ENCODE peak calls at places on chromosomes 4 and X, in six cellular contexts. C is astrocyte of the spinal cord, V is NCI-H1436, S is EH, N is kidney, U is T-cell. D is an unnamed sample.
A peak's percentile ranks its signal among the peaks of the same experiment; 100 is the strongest.

GRCh38 chrX:151977009-151977408 is 2.5 kb upstream of the GABRE start:
- DNase-seq in C (no peak), V (no peak), S (peak; percentile 30), N (no peak), U (no peak), D (no peak)

GRCh38 chrX:53714580-53715335 is 28.2 kb upstream of the HUWE1 start:
- DNase-seq in C (peak; percentile 56), V (no peak), S (peak; percentile 14), N (no peak), U (peak; percentile 58), D (no peak)

GRCh38 chr4:126705271-126705670 is 927.5 kb upstream of the INTU start:
- DNase-seq in C (peak; percentile 28), V (no peak), S (peak; percentile 77), N (no peak), U (no peak), D (no peak)

GRCh38 chr4:90293320-90293719 is 166.1 kb downstream of the CCSER1 start:
- DNase-seq in C (peak; percentile 20), V (no peak), S (peak; percentile 2), N (no peak), U (no peak), D (no peak)

GRCh38 chrX:11757729-11758399 is at the start of gene MSL3:
- DNase-seq in C (peak; percentile 61), V (peak; percentile 15), S (peak; percentile 73), N (peak; percentile 87), U (no peak), D (peak; percentile 37)

GRCh38 chr4:10656988-10657387 is 27.6 kb downstream of the CLNK start:
- DNase-seq in C (peak; percentile 50), V (no peak), S (peak; percentile 36), N (no peak), U (no peak), D (no peak)

GRCh38 chrX:39477438-39478120 is 620.2 kb downstream of the BCOR start:
- DNase-seq in C (peak; percentile 5), V (peak; percentile 41), S (no peak), N (peak; percentile 82), U (peak; percentile 31), D (no peak)

GRCh38 chr4:71944956-71945355 is 86.8 kb upstream of the NPFFR2 start:
- DNase-seq in C (peak; percentile 54), V (no peak), S (peak; percentile 4), N (no peak), U (no peak), D (no peak)

GRCh38 chr4:8580321-8581093 is at the start of gene GPR78:
- DNase-seq in C (peak; percentile 39), V (no peak), S (peak; percentile 63), N (peak; percentile 83), U (peak; percentile 10), D (no peak)

GRCh38 chr4:7824218-7824617 is 115.4 kb downstream of the AFAP1 start:
- DNase-seq in C (peak; percentile 71), V (no peak), S (no peak), N (no peak), U (no peak), D (no peak)